ENCODE peak calls at places on chromosomes 1 and 21, in nine cellular contexts. Y, N, O, Z, E, J, X, P and D are unnamed samples. For H3K4me1 and H3K9me3, the result is how much of the 10 kb centered on the place peaks cover.

GRCh38 chr1:98906761-98907301 is 97.8 kb downstream of the PLPPR5 start:
- DNase-seq in Y (no peak), N (no peak), O (peak), Z (no peak), E (no peak), J (no peak), X (no peak), P (no peak), D (no peak)

GRCh38 chr1:22778842-22779520 is 68.3 kb downstream of the EPHB2 start:
- DNase-seq in Y (peak), N (peak), O (no peak), Z (no peak), E (no peak), J (no peak), X (peak), P (no peak), D (no peak)

GRCh38 chr21:37525810-37526209 is 159.2 kb downstream of the DYRK1A start:
- DNase-seq in Y (peak), N (no peak), O (no peak), Z (no peak), E (no peak), J (no peak), X (no peak), P (no peak), D (no peak)

GRCh38 chr1:225554216-225554812 is 98.6 kb downstream of the ENAH start:
- DNase-seq in Y (no peak), N (no peak), O (peak), Z (no peak), E (no peak), J (no peak), X (no peak), P (peak), D (no peak)

GRCh38 chr1:230753586-230754251 is 6.5 kb downstream of the CAPN9 start:
- DNase-seq in Y (no peak), N (peak), O (no peak), Z (no peak), E (no peak), J (peak), X (peak), P (no peak), D (no peak)

GRCh38 chr1:1895050-1895398 is 4.1 kb upstream of the GNB1 start:
- DNase-seq in Y (no peak), N (no peak), O (no peak), Z (no peak), E (no peak), J (no peak), X (no peak), P (no peak), D (no peak)

GRCh38 chr1:200561856-200562214 is 58.7 kb downstream of the KIF14 start:
- DNase-seq in Y (no peak), N (no peak), O (no peak), Z (no peak), E (no peak), J (no peak), X (no peak), P (no peak), D (no peak)

GRCh38 chr1:8197493-8198282 is 120.2 kb upstream of the SLC45A1 start:
- DNase-seq in Y (peak), N (peak), O (peak), Z (no peak), E (peak), J (peak), X (peak), P (peak), D (no peak)

GRCh38 chr1:58620926-58621325 is 43.9 kb upstream of the TACSTD2 start:
- DNase-seq in Y (no peak), N (no peak), O (peak), Z (no peak), E (no peak), J (no peak), X (no peak), P (peak), D (no peak)

GRCh38 chr1:43171312-43171875 is 696 bp downstream of the EBNA1BP2 start:
- DNase-seq in Y (peak), N (no peak), O (no peak), Z (no peak), E (no peak), J (no peak), X (no peak), P (no peak), D (no peak)

GRCh38 chr1:63704443-63704842 is 69.4 kb upstream of the ROR1 start:
- DNase-seq in Y (peak), N (no peak), O (peak), Z (no peak), E (no peak), J (peak), X (no peak), P (peak), D (no peak)

GRCh38 chr1:27366113-27366410 is 699 bp downstream of the MAP3K6 start:
- DNase-seq in Y (peak), N (peak), O (peak), Z (peak), E (peak), J (peak), X (peak), P (peak), D (peak)

GRCh38 chr1:228082260-228082974 is at the start of gene ARF1:
- DNase-seq in Y (peak), N (peak), O (peak), Z (peak), E (peak), J (peak), X (peak), P (peak), D (peak)

GRCh38 chr1:225817611-225818061 is 7.7 kb downstream of the EPHX1 start:
- DNase-seq in Y (peak), N (peak), O (peak), Z (peak), E (peak), J (peak), X (peak), P (peak), D (no peak)

GRCh38 chr1:236836157-236836556 is 41.1 kb downstream of the MTR start:
- DNase-seq in Y (no peak), N (no peak), O (no peak), Z (no peak), E (no peak), J (no peak), X (no peak), P (no peak), D (no peak)

GRCh38 chr1:6962390-6962955 is 177.2 kb downstream of the CAMTA1 start:
- DNase-seq in Y (peak), N (peak), O (no peak), Z (no peak), E (no peak), J (peak), X (peak), P (peak), D (peak)

GRCh38 chr1:65265296-65266271 is 43.8 kb upstream of the DNAJC6 start:
- DNase-seq in Y (peak), N (peak), O (no peak), Z (no peak), E (no peak), J (peak), X (peak), P (no peak), D (peak)

GRCh38 chr1:92410706-92411105 is 76.0 kb downstream of the GFI1 start:
- DNase-seq in Y (no peak), N (no peak), O (no peak), Z (no peak), E (no peak), J (no peak), X (no peak), P (no peak), D (peak)

GRCh38 chr1:213327318-213327667 is 276.3 kb downstream of the RPS6KC1 start:
- DNase-seq in Y (peak), N (peak), O (peak), Z (peak), E (peak), J (peak), X (peak), P (peak), D (no peak)

DNA sequence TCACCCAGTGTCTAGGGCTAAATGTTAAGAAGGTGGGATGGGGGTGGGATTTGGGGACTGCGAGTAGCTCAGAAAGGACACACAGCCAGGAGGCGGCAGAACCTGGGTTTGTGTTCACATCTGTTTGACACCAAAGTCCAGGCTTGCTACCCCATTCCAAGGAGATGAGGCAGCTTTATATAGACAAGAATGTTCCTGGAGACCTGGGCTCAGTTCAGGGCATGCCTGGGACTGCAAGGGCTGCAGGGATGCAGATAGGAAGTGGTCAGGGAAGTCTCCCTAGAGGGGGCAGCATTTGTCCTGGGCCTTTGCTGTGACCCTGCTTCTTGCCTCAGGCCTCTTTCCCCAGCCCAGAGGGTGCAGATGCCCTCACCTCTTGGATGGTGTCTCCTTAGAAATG is 16.3 kb downstream of the PADI3 start:
- DNase-seq in Y (peak), N (no peak), O (no peak), Z (no peak), E (no peak), J (no peak), X (no peak), P (peak), D (no peak)
- TF ChIP-seq CTCF in Y (no peak), N (no peak), O (no peak), Z (no peak), E (no peak), J (no peak), X (no peak), P (no peak), D (no peak)

GRCh38 chr1:26321315-26322041 is 3.7 kb downstream of the CD52 start:
- DNase-seq in Y (peak), N (peak), O (peak), Z (peak), E (peak), J (peak), X (peak), P (peak), D (peak)

GRCh38 chr1:26318338-26319064 is 743 bp downstream of the CD52 start:
- DNase-seq in Y (no peak), N (no peak), O (no peak), Z (no peak), E (no peak), J (peak), X (no peak), P (no peak), D (no peak)

GRCh38 chr1:26322042-26322331 is 4.2 kb downstream of the CD52 start:
- DNase-seq in Y (no peak), N (no peak), O (no peak), Z (no peak), E (no peak), J (no peak), X (no peak), P (no peak), D (no peak)

GRCh38 chr1:26323382-26323781 is 5.6 kb downstream of the CD52 start:
- DNase-seq in Y (no peak), N (no peak), O (no peak), Z (no peak), E (no peak), J (no peak), X (no peak), P (no peak), D (no peak)

GRCh38 chr1:26320896-26321295 is 3.1 kb downstream of the CD52 start:
- DNase-seq in Y (no peak), N (no peak), O (no peak), Z (no peak), E (no peak), J (no peak), X (no peak), P (no peak), D (no peak)
- H3K4me1 ChIP-seq in Y (under half), N (under half), O (under half), Z (under half), E (under half), J (under half), X (under half), P (under half), D (under half)

DNA sequence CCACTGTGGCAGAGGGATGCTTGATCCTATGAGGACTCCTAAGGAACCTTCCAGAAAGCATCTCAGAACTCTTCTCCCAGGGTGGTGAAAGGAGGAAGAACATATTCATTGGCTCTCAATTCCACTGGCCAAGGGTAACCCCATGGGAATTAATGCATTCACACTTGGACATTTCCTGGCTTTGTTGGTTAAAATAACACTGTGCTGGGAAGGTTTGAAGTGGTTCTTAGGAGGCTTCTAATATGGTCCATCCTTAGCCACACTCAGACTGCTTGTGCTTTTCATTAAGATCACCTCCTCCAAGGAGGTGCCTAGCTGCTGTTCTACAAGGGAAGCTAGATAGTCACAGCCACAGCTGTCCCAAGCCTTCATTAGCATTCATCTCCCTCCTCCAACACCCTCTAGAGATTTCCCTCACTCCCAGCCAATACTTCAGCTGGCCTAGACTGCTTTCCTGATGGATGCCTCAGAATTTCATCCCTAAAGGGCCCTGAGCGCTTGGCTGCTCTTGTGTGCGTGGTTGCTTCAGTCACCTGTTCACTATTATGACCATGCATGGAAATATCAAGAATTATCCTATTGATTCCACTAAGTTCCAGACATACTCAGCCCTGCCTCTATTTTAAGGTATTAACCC is 544.4 kb downstream of the PLPP3 start:
- DNase-seq in Y (no peak), N (peak), O (no peak), Z (no peak), E (no peak), J (no peak), X (no peak), P (no peak), D (no peak)
- H3K9me3 ChIP-seq in Y (under half), N (under half), O (under half), Z (under half), E (under half), J (under half), X (under half), P (under half), D (under half)

GRCh38 chr21:30268608-30269197 is 14.0 kb downstream of the KRTAP24-1 start:
- DNase-seq in Y (no peak), N (no peak), O (peak), Z (no peak), E (no peak), J (no peak), X (no peak), P (no peak), D (no peak)
- TF ChIP-seq CTCF in Y (no peak), N (no peak), O (peak), Z (no peak), E (no peak), J (peak), X (no peak), P (no peak), D (no peak)

DNA sequence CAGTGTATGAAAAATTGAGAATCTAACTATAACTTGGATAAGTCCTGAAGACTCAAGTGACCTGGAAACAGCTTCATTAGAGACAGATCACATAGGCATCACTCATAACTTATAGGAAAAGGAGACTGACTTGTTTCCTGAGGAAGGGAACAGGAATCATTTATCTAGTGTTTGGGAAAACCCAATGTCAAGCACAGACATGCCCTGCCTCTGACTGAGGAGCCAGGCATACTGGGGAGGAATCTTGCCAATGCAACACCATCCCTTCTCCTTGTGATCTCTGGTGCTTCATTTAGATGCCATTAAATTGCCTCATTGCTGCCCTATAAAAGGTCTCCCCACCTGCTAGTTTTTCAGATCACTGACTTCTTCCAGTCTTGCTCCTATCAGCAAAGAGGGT is 10.3 kb downstream of the LCE4A start:
- DNase-seq in Y (no peak), N (no peak), O (no peak), Z (no peak), E (no peak), J (no peak), X (no peak), P (no peak), D (no peak)
- H3K4me1 ChIP-seq in Y (under half), N (under half), O (under half), Z (under half), E (under half), J (under half), X (under half), P (under half), D (under half)

GRCh38 chr1:2911391-2912178 is 109.7 kb upstream of the ACTRT2 start:
- DNase-seq in Y (no peak), N (no peak), O (no peak), Z (no peak), E (no peak), J (no peak), X (no peak), P (no peak), D (no peak)

GRCh38 chr1:2909797-2910196 is 108.3 kb upstream of the TTC34 start:
- DNase-seq in Y (no peak), N (no peak), O (no peak), Z (no peak), E (no peak), J (no peak), X (no peak), P (no peak), D (no peak)

GRCh38 chr1:2908561-2908960 is 107.1 kb upstream of the TTC34 start:
- DNase-seq in Y (no peak), N (no peak), O (no peak), Z (no peak), E (no peak), J (no peak), X (no peak), P (no peak), D (no peak)

GRCh38 chr1:2908081-2908480 is 106.6 kb upstream of the TTC34 start:
- DNase-seq in Y (no peak), N (no peak), O (no peak), Z (no peak), E (no peak), J (no peak), X (no peak), P (no peak), D (no peak)

GRCh38 chr1:2910211-2910610 is 108.7 kb upstream of the TTC34 start:
- DNase-seq in Y (no peak), N (no peak), O (no peak), Z (no peak), E (no peak), J (no peak), X (no peak), P (no peak), D (no peak)
- H3K9me3 ChIP-seq in Y (under half), N (under half), O (under half), Z (under half), E (under half), J (under half), X (under half), P (under half), D (under half)

DNA sequence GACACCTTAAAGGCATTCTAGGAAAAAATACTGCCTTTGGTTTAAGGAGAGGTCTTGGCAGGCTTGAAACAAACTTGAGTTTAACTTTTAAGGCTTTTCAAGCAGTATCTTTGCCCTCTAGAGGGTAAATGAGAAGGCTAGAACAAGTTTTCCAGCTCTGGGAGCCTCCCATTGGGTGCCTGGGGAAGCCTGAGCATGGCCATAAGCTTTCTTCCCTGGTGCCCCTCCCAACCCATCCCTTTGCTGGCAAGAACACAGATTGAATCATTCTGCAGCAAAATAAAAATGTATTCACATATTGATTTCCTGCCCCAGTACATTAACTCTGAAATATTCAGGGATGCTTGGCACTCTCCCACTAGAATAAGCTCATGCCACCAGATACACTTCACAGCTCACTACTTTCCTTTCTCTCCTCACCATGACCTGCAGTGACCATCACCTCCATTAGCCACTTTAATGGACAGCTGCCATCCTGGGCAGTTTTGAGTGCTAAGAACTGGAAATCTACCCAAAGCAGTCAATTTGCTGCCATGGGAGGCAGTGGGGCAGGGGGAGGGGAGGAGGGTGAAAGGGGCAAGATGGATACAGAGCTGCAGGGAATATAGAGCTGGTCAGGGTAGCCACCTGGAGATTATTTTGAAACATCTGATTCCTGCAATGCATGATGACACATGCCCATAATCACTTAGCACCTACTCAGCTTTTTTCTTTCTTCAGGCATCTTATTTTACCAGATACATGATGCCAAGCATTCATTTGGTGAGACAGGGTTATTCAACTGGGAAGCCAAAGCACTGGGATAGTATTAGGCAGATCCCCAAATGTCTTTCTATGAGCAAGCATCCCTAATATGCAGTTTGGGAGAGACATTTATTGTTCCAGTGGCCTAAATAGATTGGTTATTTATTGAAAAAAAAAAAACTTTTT is 140.6 kb downstream of the SYT2 start:
- DNase-seq in Y (no peak), N (no peak), O (no peak), Z (no peak), E (no peak), J (no peak), X (no peak), P (no peak), D (no peak)
- TF ChIP-seq CTCF in Y (no peak), N (no peak), O (no peak), Z (no peak), E (no peak), J (no peak), X (no peak), P (no peak), D (no peak)

GRCh38 chr1:164586619-164587018 is 27.6 kb downstream of the PBX1 start:
- DNase-seq in Y (no peak), N (no peak), O (no peak), Z (no peak), E (no peak), J (no peak), X (no peak), P (no peak), D (no peak)
- H3K4me1 ChIP-seq in Y (under half), N (half or more), O (under half), Z (under half), E (under half), J (under half), X (under half), P (half or more), D (under half)

GRCh38 chr21:26945916-26946315 is 21.0 kb downstream of the ADAMTS5 start:
- DNase-seq in Y (peak), N (peak), O (no peak), Z (no peak), E (no peak), J (peak), X (peak), P (no peak), D (no peak)

GRCh38 chr21:26946744-26947446 is 20.0 kb downstream of the ADAMTS5 start:
- DNase-seq in Y (no peak), N (no peak), O (no peak), Z (no peak), E (no peak), J (no peak), X (no peak), P (no peak), D (no peak)

GRCh38 chr21:26948194-26948593 is 18.7 kb downstream of the ADAMTS5 start:
- DNase-seq in Y (no peak), N (no peak), O (no peak), Z (no peak), E (no peak), J (no peak), X (no peak), P (no peak), D (no peak)

GRCh38 chr21:26952274-26953066 is 14.4 kb downstream of the ADAMTS5 start:
- DNase-seq in Y (no peak), N (no peak), O (no peak), Z (no peak), E (no peak), J (no peak), X (no peak), P (no peak), D (no peak)

GRCh38 chr21:26949830-26950229 is 17.1 kb downstream of the ADAMTS5 start:
- DNase-seq in Y (no peak), N (no peak), O (no peak), Z (no peak), E (no peak), J (no peak), X (no peak), P (no peak), D (no peak)
- H3K9me3 ChIP-seq in Y (under half), N (under half), O (under half), Z (under half), E (under half), J (under half), X (under half), P (under half), D (under half)